ENCODE peak calls at places on chromosomes 5 and 9, in five cellular contexts. V is GM13977, D is astrocyte of the spinal cord, P is choroid plexus epithelial cell, F is HCT116. Z is an unnamed sample.

GRCh38 chr9:132806306-132806705 is 71.8 kb downstream of the AK8 start:
- DNase-seq in V (no peak), D (no peak), P (no peak), F (no peak), Z (no peak)

GRCh38 chr5:79689541-79690466 is at the start of gene CMYA5:
- DNase-seq in V (no peak), D (no peak), P (peak), F (no peak), Z (peak)

GRCh38 chr5:136811551-136811950 is 446.2 kb upstream of the TRPC7 start:
- DNase-seq in V (no peak), D (peak), P (peak), F (no peak), Z (no peak)

GRCh38 chr5:162990063-162990462 is 447.3 kb upstream of the CCNG1 start:
- DNase-seq in V (no peak), D (no peak), P (no peak), F (no peak), Z (no peak)

GRCh38 chr5:72653586-72653985 is 146.4 kb upstream of the ZNF366 start:
- DNase-seq in V (no peak), D (no peak), P (no peak), F (no peak), Z (no peak)

GRCh38 chr9:86494644-86495081 is 140.5 kb upstream of the TUT7 start:
- DNase-seq in V (no peak), D (peak), P (peak), F (no peak), Z (no peak)

GRCh38 chr9:86075132-86075807 is 24.1 kb downstream of the GOLM1 start:
- DNase-seq in V (no peak), D (peak), P (peak), F (no peak), Z (no peak)

GRCh38 chr5:108484035-108484434 is 102.1 kb upstream of the FBXL17 start:
- DNase-seq in V (no peak), D (no peak), P (no peak), F (no peak), Z (no peak)

GRCh38 chr9:126488881-126489404 is 124.8 kb upstream of the LMX1B start:
- DNase-seq in V (no peak), D (no peak), P (no peak), F (no peak), Z (peak)

GRCh38 chr5:32330126-32330971 is 17.6 kb upstream of the MTMR12 start:
- DNase-seq in V (no peak), D (no peak), P (no peak), F (no peak), Z (no peak)

GRCh38 chr9:126520453-126520852 is 93.3 kb upstream of the LMX1B start:
- DNase-seq in V (no peak), D (no peak), P (no peak), F (no peak), Z (no peak)

GRCh38 chr5:53249529-53249928 is 140.0 kb upstream of the MOCS2 start:
- DNase-seq in V (no peak), D (peak), P (peak), F (no peak), Z (no peak)

GRCh38 chr9:76452839-76453238 is 6.1 kb upstream of the GCNT1 start:
- DNase-seq in V (no peak), D (no peak), P (no peak), F (no peak), Z (no peak)

GRCh38 chr5:68261174-68262021 is 45.8 kb downstream of the PIK3R1 start:
- DNase-seq in V (no peak), D (no peak), P (peak), F (no peak), Z (no peak)

GRCh38 chr5:71932649-71933338 is 174.5 kb upstream of the MAP1B start:
- DNase-seq in V (no peak), D (peak), P (peak), F (peak), Z (no peak)

GRCh38 chr9:94720846-94721549 is 5.5 kb upstream of the AOPEP start:
- DNase-seq in V (no peak), D (no peak), P (no peak), F (no peak), Z (no peak)

GRCh38 chr5:25862276-25862675 is 1176.1 kb downstream of the CDH9 start:
- DNase-seq in V (no peak), D (no peak), P (no peak), F (no peak), Z (no peak)

GRCh38 chr5:32165597-32165996 is 8.5 kb downstream of the GOLPH3 start:
- DNase-seq in V (no peak), D (no peak), P (no peak), F (no peak), Z (no peak)

GRCh38 chr5:134435525-134435924 is 23.8 kb upstream of the CDKN2AIPNL start:
- DNase-seq in V (no peak), D (peak), P (peak), F (peak), Z (no peak)

DNA sequence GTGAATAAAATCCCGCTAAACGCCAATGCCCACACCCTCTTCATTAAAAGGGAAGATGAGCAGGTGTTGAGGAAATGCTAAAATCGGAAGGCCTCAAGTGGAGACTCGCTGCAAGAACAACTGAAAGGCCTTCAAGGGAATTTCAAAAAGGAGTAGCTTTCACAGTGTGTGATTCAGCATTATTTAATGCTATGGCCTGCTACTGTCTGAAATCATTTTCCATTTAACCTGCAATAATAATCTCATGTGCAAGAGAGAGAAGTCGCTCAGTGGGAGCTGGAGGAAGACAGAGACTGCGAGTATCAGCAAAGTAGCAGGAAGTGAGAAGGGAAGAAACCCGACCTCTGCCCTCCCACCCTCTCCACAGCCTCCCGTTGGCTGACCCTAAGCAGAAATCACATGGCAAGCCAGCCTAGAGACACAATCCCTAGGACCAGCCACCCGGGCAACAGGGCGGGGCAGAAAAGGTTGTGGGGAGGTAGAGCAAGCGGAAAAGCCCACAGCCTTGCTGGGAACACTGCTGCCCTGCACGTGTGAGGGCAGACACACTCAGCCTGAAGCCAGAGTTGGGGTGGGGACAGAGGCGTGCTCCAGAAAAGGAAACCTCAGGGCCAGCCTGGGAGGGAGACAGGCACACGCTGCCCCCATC is 39.9 kb upstream of the CTSL start:
- DNase-seq in V (no peak), D (no peak), P (peak), F (no peak), Z (no peak)
- TF ChIP-seq CTCF in V (no peak), D (no peak), P (peak), F (no peak), Z (no peak)

GRCh38 chr9:100222674-100223073 is 123.6 kb downstream of the INVS start:
- DNase-seq in V (no peak), D (peak), P (peak), F (no peak), Z (no peak)
- TF ChIP-seq CTCF in V (peak), D (peak), P (peak), F (peak), Z (no peak)

DNA sequence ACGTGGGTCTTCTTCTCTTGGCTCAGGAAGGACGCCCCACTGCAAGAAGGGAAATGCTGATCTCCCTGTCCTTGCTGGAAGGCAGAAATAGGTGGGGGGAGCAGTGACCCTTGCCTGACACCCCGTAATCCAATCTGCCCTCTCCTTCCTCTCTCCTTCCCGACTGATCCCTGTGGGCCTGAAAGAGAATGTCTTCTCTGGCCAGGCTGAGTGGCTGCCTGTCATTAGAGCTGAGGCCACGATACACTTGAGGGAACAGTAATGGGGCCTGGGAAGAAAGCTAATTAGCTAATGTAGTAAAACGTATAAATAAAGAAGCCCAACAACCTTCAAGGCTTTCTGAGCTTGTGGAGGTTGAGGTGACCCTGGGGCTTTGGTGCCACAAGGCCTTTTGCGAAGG is 22.2 kb upstream of the BOD1 start:
- DNase-seq in V (no peak), D (no peak), P (no peak), F (no peak), Z (no peak)
- TF ChIP-seq CTCF in V (no peak), D (no peak), P (no peak), F (no peak), Z (no peak)

DNA sequence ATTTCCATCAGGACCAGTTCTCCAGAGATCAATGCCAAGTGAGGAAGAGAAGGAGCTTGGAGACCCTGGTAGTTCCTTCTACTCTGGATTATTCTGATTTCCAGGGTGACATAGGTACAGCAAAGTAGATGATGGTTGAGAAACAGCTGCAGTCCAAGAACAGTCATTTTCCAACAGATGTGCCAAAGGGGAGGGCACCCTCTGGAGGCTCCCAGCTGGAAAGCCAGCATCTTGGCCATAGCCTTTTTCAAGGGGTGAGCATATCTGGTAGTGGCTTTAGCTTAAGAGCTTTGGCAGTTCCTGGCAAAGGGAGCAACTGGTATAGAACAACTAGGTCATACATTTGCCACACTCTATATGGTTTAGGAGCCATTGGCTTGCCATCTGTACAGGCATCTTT is 492.7 kb downstream of the RASEF start:
- DNase-seq in V (no peak), D (no peak), P (no peak), F (no peak), Z (no peak)
- TF ChIP-seq CTCF in V (no peak), D (peak), P (peak), F (no peak), Z (no peak)

GRCh38 chr9:137613259-137613658 is 5.5 kb upstream of the EHMT1 start:
- DNase-seq in V (peak), D (no peak), P (no peak), F (no peak), Z (no peak)
- TF ChIP-seq CTCF in V (no peak), D (no peak), P (no peak), F (no peak), Z (no peak)

DNA sequence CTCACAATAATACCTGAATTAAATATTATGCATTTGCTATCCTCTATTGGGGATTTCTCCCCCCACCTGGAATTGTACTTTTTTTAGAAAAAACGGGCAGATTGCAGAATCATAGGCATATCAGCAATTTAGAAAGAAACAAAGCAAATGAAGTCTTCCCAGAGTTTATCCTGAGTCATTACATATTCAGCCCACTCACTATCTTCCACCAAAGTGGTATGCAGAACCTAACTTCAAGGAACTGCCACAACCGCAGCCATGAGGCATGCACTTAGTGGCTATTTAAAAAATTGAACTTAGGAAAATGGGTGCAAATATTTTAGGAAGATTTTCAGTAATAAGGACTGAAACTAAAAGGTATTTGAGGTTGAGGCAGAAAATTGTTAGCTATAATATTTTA is 48.6 kb downstream of the UBAP1 start:
- DNase-seq in V (no peak), D (peak), P (peak), F (no peak), Z (no peak)
- TF ChIP-seq CTCF in V (no peak), D (no peak), P (no peak), F (no peak), Z (no peak)

DNA sequence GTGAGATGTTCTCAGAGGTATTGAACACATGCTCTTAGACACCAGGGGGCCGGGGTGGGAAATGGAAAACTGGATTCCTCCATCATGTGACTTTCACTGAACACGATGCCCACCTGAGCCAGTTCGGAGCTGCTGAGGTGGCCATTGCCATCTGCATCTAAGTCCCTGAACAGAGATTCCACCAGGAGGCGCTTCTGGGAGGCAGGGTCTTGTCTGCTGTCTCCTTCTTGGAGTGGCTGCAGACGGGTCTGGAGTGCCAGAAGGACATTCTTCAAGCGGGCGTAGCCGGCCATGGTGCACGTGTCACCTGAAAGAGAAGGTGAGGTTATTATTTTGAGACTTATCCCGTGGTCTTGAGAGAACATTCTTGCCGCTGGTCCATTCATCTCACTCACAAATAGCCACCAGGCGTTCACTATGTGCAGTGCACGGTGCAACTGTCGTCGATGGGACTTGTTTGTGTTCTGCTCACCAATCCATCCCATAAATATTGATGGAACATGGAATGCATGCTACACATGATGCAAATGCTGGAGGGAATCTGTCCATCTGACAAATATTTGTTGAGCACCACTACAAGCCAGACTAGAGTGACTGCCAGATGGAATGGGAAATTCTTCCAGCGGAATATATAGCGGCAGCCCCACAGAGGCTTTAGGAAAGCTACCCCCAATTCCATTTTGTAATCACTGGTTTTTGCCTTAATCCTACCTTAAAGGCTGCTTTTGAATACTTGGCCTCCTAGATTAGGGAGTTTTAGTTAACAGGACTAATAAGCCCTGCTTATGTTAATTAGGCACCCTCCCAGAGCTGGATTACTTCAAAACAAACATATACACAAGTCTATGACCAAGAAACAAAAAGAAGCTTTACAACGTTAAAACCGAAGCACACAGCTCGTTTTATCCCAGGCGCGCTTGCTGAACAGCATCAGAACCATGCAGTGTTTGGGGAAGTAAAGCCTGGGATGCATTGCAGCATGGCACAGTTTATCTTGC is 264.8 kb downstream of the HSPA4 start:
- DNase-seq in V (no peak), D (no peak), P (peak), F (peak), Z (no peak)
- TF ChIP-seq CTCF in V (peak), D (peak), P (peak), F (peak), Z (no peak)

GRCh38 chr9:124776952-124777645 is at the start of gene OLFML2A:
- DNase-seq in V (peak), D (peak), P (no peak), F (no peak), Z (no peak)
- TF ChIP-seq CTCF in V (peak), D (peak), P (peak), F (peak), Z (peak)

DNA sequence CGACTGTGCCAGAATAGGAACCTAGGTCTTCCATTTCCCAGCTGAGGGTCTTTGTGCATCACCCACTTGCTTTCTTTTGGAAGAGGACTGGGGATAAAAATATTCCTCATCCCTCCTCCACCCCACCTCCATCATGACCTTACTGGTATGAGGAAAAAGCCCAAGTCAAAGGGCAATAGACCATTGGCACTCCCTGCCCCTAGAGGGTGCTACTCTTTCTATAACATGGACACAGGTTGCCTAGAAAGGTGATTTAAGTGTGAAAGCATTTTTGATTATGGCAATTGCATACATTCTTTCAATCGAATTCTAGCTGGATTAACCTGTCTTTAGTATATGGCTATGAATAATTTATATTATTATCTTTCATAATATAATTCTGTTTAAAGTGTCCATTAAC is 22.8 kb upstream of the ZNF618 start:
- DNase-seq in V (no peak), D (no peak), P (no peak), F (no peak), Z (no peak)
- TF ChIP-seq CTCF in V (peak), D (peak), P (peak), F (peak), Z (no peak)